ENCODE peak calls at places on chromosome 7, in four cellular contexts. A is stimulated activated CD4-positive, alpha-beta T cell treated with anti-CD3 and anti-CD28 coated beads, Interleukin-15, amount 100 ng/mL, for 24 hours; Q is psoas muscle; F is GM10248. I is an unnamed sample.

GRCh38 chr7:151243045-151243349 is 5.5 kb downstream of the SMARCD3 start:
- DNase-seq in A (no peak), Q (no peak), F (no peak), I (no peak)

GRCh38 chr7:112080441-112080840 is 125.8 kb downstream of the DOCK4 start:
- DNase-seq in A (no peak), Q (no peak), F (peak; percentile 15), I (peak; percentile 23)

GRCh38 chr7:24419070-24419469 is 135.1 kb downstream of the NPY start:
- DNase-seq in F (no peak), Q (no peak), A (no peak), I (no peak)

GRCh38 chr7:3165681-3166580 is 122.3 kb upstream of the CARD11 start:
- DNase-seq in A (no peak), F (no peak), Q (no peak), I (no peak)

GRCh38 chr7:143320620-143321019 is 4.7 kb downstream of the CLCN1 start:
- DNase-seq in F (no peak), A (no peak), Q (no peak), I (no peak)

GRCh38 chr7:35680403-35681013 is 14.4 kb downstream of the HERPUD2 start:
- DNase-seq in Q (no peak), A (no peak), F (no peak), I (no peak)

GRCh38 chr7:12016439-12016838 is 184.4 kb upstream of the THSD7A start:
- DNase-seq in F (no peak), A (no peak), Q (no peak), I (no peak)

GRCh38 chr7:77442631-77443420 is 26.7 kb upstream of the GSAP start:
- DNase-seq in Q (no peak), A (no peak), F (no peak), I (no peak)